ENCODE peak calls at places on chromosomes 16 and 17, in eight cellular contexts. D is nephron progenitor cell, Z is heart left ventricle, Y is NCI-H69, Q is COR-L47, S is A549, G is kidney glomerular epithelial cell, W is renal cortical epithelial cell. H is an unnamed sample.

GRCh38 chr16:82067042-82067809 is 32.2 kb downstream of the HSD17B2 start:
- DNase-seq in D (no peak), Z (no peak), Y (no peak), Q (no peak), S (no peak), G (no peak), W (no peak), H (no peak)

GRCh38 chr16:21121150-21121549 is 29.5 kb downstream of the DNAH3 start:
- DNase-seq in D (no peak), Z (no peak), Y (no peak), Q (no peak), S (no peak), G (no peak), W (peak; percentile 82), H (no peak)

GRCh38 chr16:66728117-66728787 is 23.2 kb downstream of the DYNC1LI2 start:
- DNase-seq in D (no peak), Z (peak; percentile 30), Y (peak; percentile 58), Q (peak; percentile 67), S (peak; percentile 61), G (peak; percentile 52), W (peak; percentile 77), H (peak; percentile 60)

GRCh38 chr16:50038756-50039529 is 13.9 kb downstream of the CNEP1R1 start:
- DNase-seq in D (no peak), Z (peak; percentile 54), Y (no peak), Q (no peak), S (no peak), G (no peak), W (no peak), H (no peak)

GRCh38 chr16:69406780-69407331 is 17.6 kb upstream of the CYB5B start:
- DNase-seq in D (no peak), Z (no peak), Y (no peak), Q (no peak), S (peak; percentile 71), G (no peak), W (no peak), H (no peak)

GRCh38 chr16:25108054-25108453 is 3.5 kb upstream of the LCMT1 start:
- DNase-seq in D (no peak), Z (no peak), Y (peak; percentile 37), Q (no peak), S (no peak), G (no peak), W (no peak), H (no peak)

GRCh38 chr16:49658066-49658465 is 197.8 kb downstream of the ZNF423 start:
- DNase-seq in D (no peak), Z (no peak), Y (no peak), Q (no peak), S (no peak), G (no peak), W (no peak), H (no peak)

GRCh38 chr16:15993128-15993527 is 43.7 kb downstream of the ABCC1 start:
- DNase-seq in D (no peak), Z (no peak), Y (no peak), Q (no peak), S (no peak), G (no peak), W (no peak), H (no peak)

GRCh38 chr17:19538095-19539039 is 4.7 kb downstream of the SLC47A1 start:
- DNase-seq in D (no peak), Z (peak; percentile 38), Y (peak; percentile 55), Q (no peak), S (no peak), G (no peak), W (peak; percentile 53), H (no peak)

GRCh38 chr17:1434150-1434549 is 21.9 kb downstream of the CRK start:
- DNase-seq in D (no peak), Z (no peak), Y (no peak), Q (no peak), S (no peak), G (no peak), W (no peak), H (no peak)

GRCh38 chr17:55384833-55385232 is 36.8 kb downstream of the MMD start:
- DNase-seq in D (no peak), Z (no peak), Y (no peak), Q (no peak), S (no peak), G (no peak), W (no peak), H (no peak)

GRCh38 chr17:36149296-36149820 is 27.1 kb downstream of the TBC1D3B start:
- DNase-seq in D (no peak), Z (no peak), Y (no peak), Q (no peak), S (no peak), G (no peak), W (no peak), H (no peak)

GRCh38 chr17:39294060-39294459 is 68.3 kb upstream of the STAC2 start:
- DNase-seq in D (no peak), Z (no peak), Y (no peak), Q (no peak), S (no peak), G (no peak), W (no peak), H (no peak)

GRCh38 chr17:18978655-18979054 is 25.9 kb downstream of the FAM83G start:
- DNase-seq in D (no peak), Z (no peak), Y (no peak), Q (no peak), S (no peak), G (no peak), W (no peak), H (no peak)

GRCh38 chr16:57377080-57377841 is 5.0 kb downstream of the CX3CL1 start:
- DNase-seq in D (no peak), Z (no peak), Y (no peak), Q (no peak), S (peak; percentile 61), G (peak; percentile 8), W (peak; percentile 42), H (no peak)

GRCh38 chr16:58363746-58364393 is 28.4 kb upstream of the GINS3 start:
- DNase-seq in D (no peak), Z (no peak), Y (no peak), Q (no peak), S (no peak), G (no peak), W (no peak), H (no peak)

GRCh38 chr17:73947281-73947975 is 256.1 kb upstream of the RPL38 start:
- DNase-seq in D (no peak), Z (no peak), Y (no peak), Q (no peak), S (no peak), G (no peak), W (no peak), H (no peak)

GRCh38 chr16:20960899-20961298 is 60.3 kb downstream of the LYRM1 start:
- DNase-seq in D (no peak), Z (no peak), Y (no peak), Q (no peak), S (no peak), G (no peak), W (no peak), H (no peak)

GRCh38 chr16:3131755-3132377 is 3.0 kb upstream of the ZNF213 start:
- DNase-seq in D (peak; percentile 66), Z (no peak), Y (peak; percentile 65), Q (peak; percentile 26), S (no peak), G (peak; percentile 16), W (no peak), H (peak; percentile 4)

GRCh38 chr17:3804503-3804931 is 3.5 kb upstream of the ITGAE start:
- DNase-seq in D (no peak), Z (no peak), Y (no peak), Q (no peak), S (no peak), G (peak; percentile 98), W (peak; percentile 89), H (no peak)

GRCh38 chr17:68591583-68591982 is 9.6 kb downstream of the FAM20A start:
- DNase-seq in D (peak; percentile 20), Z (peak; percentile 24), Y (no peak), Q (no peak), S (no peak), G (no peak), W (no peak), H (no peak)